ENCODE peak calls at places on chromosomes 1 and 21, in nine cellular contexts. D is IMR-90; P is neural crest cell; A is epithelial cell of esophagus; J is psoas muscle; R is CD4-positive, alpha-beta T cell; K is fibroblast of mammary gland; Z is astrocyte of the spinal cord; I is B cell. G is an unnamed sample.

GRCh38 chr1:199044191-199044590 is 405.4 kb downstream of the PTPRC start:
- DNase-seq in D (no peak), P (no peak), A (no peak), J (no peak), R (no peak), K (no peak), Z (no peak), I (no peak), G (no peak)

GRCh38 chr1:89279011-89279466 is 6.4 kb upstream of the GBP5 start:
- DNase-seq in D (no peak), P (no peak), A (no peak), J (no peak), R (no peak), K (no peak), Z (no peak), I (no peak), G (no peak)

GRCh38 chr1:54715493-54716298 is at the start of gene TTC4:
- DNase-seq in D (peak; percentile 65), P (peak; percentile 72), A (peak; percentile 89), J (peak; percentile 87), R (peak; percentile 83), K (peak; percentile 70), Z (peak; percentile 83), I (peak; percentile 82), G (peak; percentile 83)

GRCh38 chr1:239368436-239369109 is 17.8 kb upstream of the CHRM3 start:
- DNase-seq in D (no peak), P (no peak), A (peak; percentile 39), J (no peak), R (no peak), K (no peak), Z (no peak), I (no peak), G (no peak)

GRCh38 chr1:153465728-153466625 is 5.5 kb upstream of the S100A7 start:
- DNase-seq in D (peak; percentile 8), P (peak; percentile 67), A (peak; percentile 46), J (peak; percentile 62), R (peak; percentile 50), K (peak; percentile 30), Z (peak; percentile 29), I (peak; percentile 44), G (no peak)

GRCh38 chr1:54800899-54801759 is at the start of gene TTC22:
- DNase-seq in D (no peak), P (no peak), A (peak; percentile 80), J (peak; percentile 27), R (peak; percentile 67), K (no peak), Z (no peak), I (peak; percentile 75), G (no peak)

GRCh38 chr1:110485725-110486124 is 33.2 kb downstream of the KCNA10 start:
- DNase-seq in D (no peak), P (no peak), A (no peak), J (no peak), R (no peak), K (no peak), Z (no peak), I (no peak), G (no peak)

GRCh38 chr1:183913556-183913955 is 108.6 kb downstream of the RGL1 start:
- DNase-seq in D (peak; percentile 39), P (no peak), A (no peak), J (no peak), R (no peak), K (peak; percentile 91), Z (no peak), I (no peak), G (no peak)

GRCh38 chr1:14599173-14599754 is 779 bp downstream of the KAZN start:
- DNase-seq in D (no peak), P (peak; percentile 45), A (no peak), J (peak; percentile 17), R (no peak), K (no peak), Z (no peak), I (no peak), G (peak; percentile 48)

GRCh38 chr21:26881504-26882228 is 36.5 kb upstream of the ADAMTS1 start:
- DNase-seq in D (peak; percentile 39), P (no peak), A (peak; percentile 6), J (no peak), R (no peak), K (peak; percentile 57), Z (peak; percentile 39), I (no peak), G (no peak)

GRCh38 chr1:89298461-89298860 is 25.8 kb upstream of the GBP5 start:
- DNase-seq in D (no peak), P (no peak), A (peak; percentile 68), J (no peak), R (no peak), K (no peak), Z (no peak), I (no peak), G (no peak)

GRCh38 chr1:244052728-244053312 is 1.7 kb downstream of the ZBTB18 start:
- DNase-seq in D (no peak), P (no peak), A (no peak), J (no peak), R (no peak), K (no peak), Z (no peak), I (no peak), G (no peak)

GRCh38 chr1:165943198-165943597 is 115.8 kb downstream of the UCK2 start:
- DNase-seq in D (no peak), P (no peak), A (peak; percentile 51), J (no peak), R (no peak), K (peak; percentile 10), Z (no peak), I (no peak), G (no peak)

GRCh38 chr21:25582164-25582563 is 25.1 kb downstream of the MRPL39 start:
- DNase-seq in D (no peak), P (no peak), A (no peak), J (no peak), R (no peak), K (no peak), Z (no peak), I (no peak), G (no peak)

GRCh38 chr1:203629509-203630082 is 3.0 kb downstream of the ATP2B4 start:
- DNase-seq in D (peak; percentile 52), P (peak; percentile 58), A (peak; percentile 52), J (peak; percentile 78), R (peak; percentile 62), K (peak; percentile 50), Z (peak; percentile 57), I (no peak), G (peak; percentile 60)

GRCh38 chr1:67766117-67766978 is 66.9 kb downstream of the GNG12 start:
- DNase-seq in D (peak; percentile 94), P (peak; percentile 69), A (peak; percentile 92), J (peak; percentile 41), R (no peak), K (peak; percentile 93), Z (peak; percentile 88), I (no peak), G (no peak)

GRCh38 chr1:15704526-15705183 is 20.5 kb downstream of the PLEKHM2 start:
- DNase-seq in D (no peak), P (no peak), A (no peak), J (no peak), R (no peak), K (peak; percentile 59), Z (no peak), I (no peak), G (no peak)

GRCh38 chr1:15703562-15703961 is 19.4 kb downstream of the PLEKHM2 start:
- DNase-seq in D (peak; percentile 91), P (no peak), A (peak; percentile 82), J (peak; percentile 83), R (no peak), K (peak; percentile 97), Z (peak; percentile 87), I (no peak), G (no peak)

GRCh38 chr1:15701784-15702183 is 17.7 kb downstream of the PLEKHM2 start:
- DNase-seq in D (no peak), P (no peak), A (no peak), J (no peak), R (no peak), K (no peak), Z (no peak), I (no peak), G (no peak)

GRCh38 chr1:15705184-15705566 is 21.1 kb downstream of the PLEKHM2 start:
- DNase-seq in D (no peak), P (no peak), A (no peak), J (no peak), R (no peak), K (no peak), Z (no peak), I (no peak), G (no peak)

DNA sequence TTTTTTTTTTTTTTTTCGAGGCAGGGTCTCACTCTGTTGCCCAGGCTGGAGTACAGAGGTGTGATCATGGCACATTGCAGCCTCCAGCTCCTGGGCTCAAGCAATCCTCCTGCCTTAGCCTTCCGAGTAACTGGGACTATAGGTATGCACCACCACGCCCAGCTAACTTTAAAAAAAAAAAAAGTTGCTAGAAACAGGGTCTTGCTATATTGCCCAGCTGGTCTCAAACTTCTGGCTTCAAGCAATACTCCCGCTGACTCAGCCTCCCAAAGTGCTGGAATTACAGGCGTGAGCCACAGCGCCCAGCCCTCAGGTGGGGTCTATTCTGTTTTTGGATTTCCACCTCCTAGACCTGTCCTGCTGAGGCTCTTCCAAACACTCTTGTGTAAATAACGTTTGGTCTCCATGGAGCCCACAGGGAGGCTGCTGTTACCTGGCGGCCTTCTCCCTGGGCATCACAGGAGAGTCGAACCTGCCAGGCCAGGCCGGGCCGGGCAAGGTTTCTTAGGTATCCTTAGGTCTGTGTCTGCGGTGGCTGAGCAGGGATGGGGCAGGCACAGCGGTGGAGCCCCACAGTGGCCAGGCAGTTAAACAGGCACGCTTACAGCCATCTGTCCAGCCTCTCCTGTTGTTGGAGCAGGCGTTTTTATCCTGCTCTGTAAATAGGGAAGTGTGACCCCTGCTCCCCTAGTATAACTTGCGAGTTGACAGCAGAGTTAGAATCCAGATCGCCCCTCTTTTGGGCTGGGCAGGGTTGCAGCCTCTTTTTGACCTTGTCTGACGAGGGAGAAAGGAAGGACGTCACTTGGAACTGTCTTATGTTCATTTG is 18.8 kb downstream of the PLEKHM2 start:
- DNase-seq in D (peak; percentile 29), P (no peak), A (peak; percentile 52), J (no peak), R (no peak), K (peak; percentile 59), Z (no peak), I (no peak), G (no peak)
- TF ChIP-seq CTCF in D (peak; percentile 33), P (no peak), A (peak; percentile 29), J (peak; percentile 36), R (no peak), K (peak; percentile 39), Z (peak; percentile 30), I (no peak), G (no peak)

GRCh38 chr1:44808938-44809917 is 905 bp downstream of the BTBD19 start:
- DNase-seq in D (peak; percentile 82), P (no peak), A (no peak), J (peak; percentile 68), R (peak; percentile 87), K (peak; percentile 85), Z (peak; percentile 80), I (peak; percentile 78), G (no peak)
- TF ChIP-seq CTCF in D (peak; percentile 9), P (no peak), A (peak; percentile 8), J (no peak), R (no peak), K (peak; percentile 12), Z (no peak), I (no peak), G (no peak)

GRCh38 chr1:32817159-32817814 is at the start of the genes S100PBP and YARS1:
- DNase-seq in D (peak; percentile 97), P (peak; percentile 100), A (peak; percentile 99), J (peak; percentile 100), R (peak; percentile 100), K (peak; percentile 95), Z (peak; percentile 98), I (peak; percentile 99), G (peak; percentile 98)
- TF ChIP-seq CTCF in D (no peak), P (no peak), A (no peak), J (no peak), R (no peak), K (no peak), Z (no peak), I (no peak), G (no peak)

GRCh38 chr21:33302796-33303195 is 22.0 kb upstream of the IFNAR1 start:
- DNase-seq in D (no peak), P (no peak), A (no peak), J (no peak), R (no peak), K (no peak), Z (no peak), I (no peak), G (no peak)
- TF ChIP-seq CTCF in D (no peak), P (no peak), A (no peak), J (no peak), R (no peak), K (no peak), Z (no peak), I (no peak), G (no peak)

G was measured in mesothelial cell of epicardium.